ENCODE peak calls at places on chromosome 5, in seven cellular contexts. One of them, this sample, is unnamed.

GRCh38 chr5:85591311-85591710 is 1026.4 kb upstream of the COX7C start:
- DNase-seq in mucosa of descending colon: no peak
- DNase-seq in choroid plexus epithelial cell: no peak
- DNase-seq in pancreas: no peak
- DNase-seq in fibroblast of villous mesenchyme: no peak
- DNase-seq in WTC11: no peak
- DNase-seq in activated B cell treated with CpG ODN at 0.5 μM for 24 hours: no peak
- DNase-seq in this sample: no peak

GRCh38 chr5:31889131-31889561 is 250.2 kb downstream of the PDZD2 start:
- DNase-seq in choroid plexus epithelial cell: no peak
- DNase-seq in fibroblast of villous mesenchyme: no peak
- DNase-seq in mucosa of descending colon: peak; percentile 7
- DNase-seq in activated B cell treated with CpG ODN at 0.5 μM for 24 hours: no peak
- DNase-seq in WTC11: no peak
- DNase-seq in pancreas: no peak
- DNase-seq in this sample: no peak

GRCh38 chr5:139294372-139295165 is 1.0 kb downstream of the MATR3 start:
- DNase-seq in WTC11: peak; percentile 62
- DNase-seq in pancreas: peak; percentile 66
- DNase-seq in mucosa of descending colon: peak; percentile 88
- DNase-seq in activated B cell treated with CpG ODN at 0.5 μM for 24 hours: peak; percentile 57
- DNase-seq in fibroblast of villous mesenchyme: peak; percentile 88
- DNase-seq in choroid plexus epithelial cell: peak; percentile 88
- DNase-seq in this sample: peak; percentile 49

GRCh38 chr5:141121985-141122384 is 367 bp downstream of the PCDHB4 start:
- DNase-seq in activated B cell treated with CpG ODN at 0.5 μM for 24 hours: no peak
- DNase-seq in pancreas: no peak
- DNase-seq in fibroblast of villous mesenchyme: no peak
- DNase-seq in mucosa of descending colon: no peak
- DNase-seq in choroid plexus epithelial cell: no peak
- DNase-seq in WTC11: no peak
- DNase-seq in this sample: no peak

GRCh38 chr5:59296317-59297264 is 596.9 kb downstream of the PDE4D start:
- DNase-seq in mucosa of descending colon: no peak
- DNase-seq in WTC11: no peak
- DNase-seq in activated B cell treated with CpG ODN at 0.5 μM for 24 hours: no peak
- DNase-seq in pancreas: no peak
- DNase-seq in fibroblast of villous mesenchyme: peak; percentile 64
- DNase-seq in choroid plexus epithelial cell: peak; percentile 66
- DNase-seq in this sample: no peak

GRCh38 chr5:104016650-104017049 is 454.1 kb upstream of the NUDT12 start:
- DNase-seq in pancreas: no peak
- DNase-seq in fibroblast of villous mesenchyme: peak; percentile 33
- DNase-seq in WTC11: no peak
- DNase-seq in mucosa of descending colon: no peak
- DNase-seq in choroid plexus epithelial cell: peak; percentile 4
- DNase-seq in activated B cell treated with CpG ODN at 0.5 μM for 24 hours: no peak
- DNase-seq in this sample: no peak

GRCh38 chr5:132483661-132484385 is 6.8 kb downstream of the IRF1 start:
- DNase-seq in choroid plexus epithelial cell: no peak
- DNase-seq in pancreas: no peak
- DNase-seq in mucosa of descending colon: no peak
- DNase-seq in activated B cell treated with CpG ODN at 0.5 μM for 24 hours: no peak
- DNase-seq in fibroblast of villous mesenchyme: no peak
- DNase-seq in WTC11: no peak
- DNase-seq in this sample: peak; percentile 15

GRCh38 chr5:117736693-117737092 is 1162.1 kb upstream of the SEMA6A start:
- DNase-seq in fibroblast of villous mesenchyme: no peak
- DNase-seq in mucosa of descending colon: no peak
- DNase-seq in choroid plexus epithelial cell: no peak
- DNase-seq in WTC11: no peak
- DNase-seq in pancreas: no peak
- DNase-seq in activated B cell treated with CpG ODN at 0.5 μM for 24 hours: no peak
- DNase-seq in this sample: no peak

GRCh38 chr5:132510076-132510475 is 19.5 kb upstream of the IRF1 start:
- DNase-seq in activated B cell treated with CpG ODN at 0.5 μM for 24 hours: no peak
- DNase-seq in choroid plexus epithelial cell: peak; percentile 92
- DNase-seq in fibroblast of villous mesenchyme: peak; percentile 96
- DNase-seq in mucosa of descending colon: no peak
- DNase-seq in WTC11: no peak
- DNase-seq in pancreas: no peak
- DNase-seq in this sample: no peak

GRCh38 chr5:153490124-153491085 is at the start of gene GRIA1:
- DNase-seq in fibroblast of villous mesenchyme: no peak
- DNase-seq in activated B cell treated with CpG ODN at 0.5 μM for 24 hours: no peak
- DNase-seq in pancreas: no peak
- DNase-seq in choroid plexus epithelial cell: peak; percentile 17
- DNase-seq in mucosa of descending colon: no peak
- DNase-seq in WTC11: peak; percentile 43
- DNase-seq in this sample: no peak

GRCh38 chr5:35203403-35203802 is 26.9 kb downstream of the PRLR start:
- DNase-seq in choroid plexus epithelial cell: no peak
- DNase-seq in activated B cell treated with CpG ODN at 0.5 μM for 24 hours: no peak
- DNase-seq in mucosa of descending colon: no peak
- DNase-seq in WTC11: no peak
- DNase-seq in pancreas: no peak
- DNase-seq in fibroblast of villous mesenchyme: no peak
- DNase-seq in this sample: no peak

GRCh38 chr5:154406231-154406630 is 39.6 kb upstream of the SAP30L start:
- DNase-seq in fibroblast of villous mesenchyme: no peak
- DNase-seq in WTC11: no peak
- DNase-seq in activated B cell treated with CpG ODN at 0.5 μM for 24 hours: no peak
- DNase-seq in mucosa of descending colon: no peak
- DNase-seq in pancreas: no peak
- DNase-seq in choroid plexus epithelial cell: no peak
- DNase-seq in this sample: no peak

GRCh38 chr5:34487202-34487879 is 168.8 kb upstream of the RAI14 start:
- DNase-seq in activated B cell treated with CpG ODN at 0.5 μM for 24 hours: no peak
- DNase-seq in choroid plexus epithelial cell: peak; percentile 98
- DNase-seq in fibroblast of villous mesenchyme: peak; percentile 88
- DNase-seq in pancreas: no peak
- DNase-seq in mucosa of descending colon: no peak
- DNase-seq in WTC11: no peak
- DNase-seq in this sample: no peak

GRCh38 chr5:139880416-139881144 is 85.0 kb downstream of the PSD2 start:
- DNase-seq in activated B cell treated with CpG ODN at 0.5 μM for 24 hours: no peak
- DNase-seq in choroid plexus epithelial cell: no peak
- DNase-seq in fibroblast of villous mesenchyme: peak; percentile 52
- DNase-seq in pancreas: no peak
- DNase-seq in WTC11: no peak
- DNase-seq in mucosa of descending colon: no peak
- DNase-seq in this sample: no peak

GRCh38 chr5:10199700-10200099 is 50.0 kb downstream of the ATPSCKMT start:
- DNase-seq in choroid plexus epithelial cell: no peak
- DNase-seq in activated B cell treated with CpG ODN at 0.5 μM for 24 hours: no peak
- DNase-seq in pancreas: no peak
- DNase-seq in fibroblast of villous mesenchyme: no peak
- DNase-seq in mucosa of descending colon: no peak
- DNase-seq in WTC11: no peak
- DNase-seq in this sample: no peak

GRCh38 chr5:40736103-40736875 is 19.5 kb downstream of the TTC33 start:
- DNase-seq in choroid plexus epithelial cell: peak; percentile 82
- DNase-seq in fibroblast of villous mesenchyme: peak; percentile 68
- DNase-seq in WTC11: no peak
- DNase-seq in pancreas: no peak
- DNase-seq in activated B cell treated with CpG ODN at 0.5 μM for 24 hours: no peak
- DNase-seq in mucosa of descending colon: no peak
- DNase-seq in this sample: no peak

GRCh38 chr5:155943516-155944407 is 383.2 kb upstream of the SGCD start:
- DNase-seq in activated B cell treated with CpG ODN at 0.5 μM for 24 hours: no peak
- DNase-seq in pancreas: peak; percentile 30
- DNase-seq in fibroblast of villous mesenchyme: peak; percentile 38
- DNase-seq in choroid plexus epithelial cell: peak; percentile 33
- DNase-seq in WTC11: peak; percentile 60
- DNase-seq in mucosa of descending colon: peak; percentile 70
- DNase-seq in this sample: no peak

GRCh38 chr5:180639743-180640300 is 9.6 kb downstream of the FLT4 start:
- DNase-seq in WTC11: peak; percentile 10
- DNase-seq in mucosa of descending colon: no peak
- DNase-seq in activated B cell treated with CpG ODN at 0.5 μM for 24 hours: no peak
- DNase-seq in fibroblast of villous mesenchyme: no peak
- DNase-seq in pancreas: no peak
- DNase-seq in choroid plexus epithelial cell: no peak
- DNase-seq in this sample: no peak

GRCh38 chr5:93904917-93905316 is 163.5 kb upstream of the POU5F2 start:
- DNase-seq in WTC11: no peak
- DNase-seq in activated B cell treated with CpG ODN at 0.5 μM for 24 hours: no peak
- DNase-seq in fibroblast of villous mesenchyme: no peak
- DNase-seq in choroid plexus epithelial cell: no peak
- DNase-seq in pancreas: no peak
- DNase-seq in mucosa of descending colon: no peak
- DNase-seq in this sample: no peak

GRCh38 chr5:93915142-93915553 is 173.7 kb upstream of the POU5F2 start:
- DNase-seq in fibroblast of villous mesenchyme: peak; percentile 65
- DNase-seq in WTC11: no peak
- DNase-seq in mucosa of descending colon: no peak
- DNase-seq in pancreas: no peak
- DNase-seq in activated B cell treated with CpG ODN at 0.5 μM for 24 hours: no peak
- DNase-seq in choroid plexus epithelial cell: peak; percentile 83
- DNase-seq in this sample: no peak

GRCh38 chr5:93909356-93909755 is 168.0 kb upstream of the POU5F2 start:
- DNase-seq in mucosa of descending colon: no peak
- DNase-seq in pancreas: no peak
- DNase-seq in activated B cell treated with CpG ODN at 0.5 μM for 24 hours: no peak
- DNase-seq in choroid plexus epithelial cell: no peak
- DNase-seq in fibroblast of villous mesenchyme: no peak
- DNase-seq in WTC11: no peak
- DNase-seq in this sample: no peak
- TF ChIP-seq CTCF in mucosa of descending colon: no peak
- TF ChIP-seq CTCF in pancreas: no peak
- TF ChIP-seq CTCF in activated B cell treated with CpG ODN at 0.5 μM for 24 hours: no peak
- TF ChIP-seq CTCF in choroid plexus epithelial cell: peak; percentile 31
- TF ChIP-seq CTCF in fibroblast of villous mesenchyme: peak; percentile 18
- TF ChIP-seq CTCF in WTC11: no peak
- TF ChIP-seq CTCF in this sample: no peak

GRCh38 chr5:65190328-65191053 is 291.2 kb downstream of the ADAMTS6 start:
- DNase-seq in activated B cell treated with CpG ODN at 0.5 μM for 24 hours: no peak
- DNase-seq in mucosa of descending colon: no peak
- DNase-seq in WTC11: no peak
- DNase-seq in choroid plexus epithelial cell: peak; percentile 96
- DNase-seq in fibroblast of villous mesenchyme: peak; percentile 93
- DNase-seq in pancreas: no peak
- DNase-seq in this sample: no peak

GRCh38 chr5:65194871-65195270 is 286.8 kb downstream of the ADAMTS6 start:
- DNase-seq in fibroblast of villous mesenchyme: no peak
- DNase-seq in WTC11: no peak
- DNase-seq in choroid plexus epithelial cell: no peak
- DNase-seq in mucosa of descending colon: no peak
- DNase-seq in activated B cell treated with CpG ODN at 0.5 μM for 24 hours: no peak
- DNase-seq in pancreas: no peak
- DNase-seq in this sample: no peak

GRCh38 chr5:65191554-65192126 is 290.1 kb downstream of the ADAMTS6 start:
- DNase-seq in mucosa of descending colon: no peak
- DNase-seq in WTC11: no peak
- DNase-seq in choroid plexus epithelial cell: peak; percentile 57
- DNase-seq in activated B cell treated with CpG ODN at 0.5 μM for 24 hours: no peak
- DNase-seq in pancreas: no peak
- DNase-seq in fibroblast of villous mesenchyme: no peak
- DNase-seq in this sample: no peak

GRCh38 chr5:65186646-65187227 is 295.0 kb downstream of the ADAMTS6 start:
- DNase-seq in pancreas: no peak
- DNase-seq in activated B cell treated with CpG ODN at 0.5 μM for 24 hours: no peak
- DNase-seq in fibroblast of villous mesenchyme: no peak
- DNase-seq in WTC11: no peak
- DNase-seq in choroid plexus epithelial cell: peak; percentile 40
- DNase-seq in mucosa of descending colon: no peak
- DNase-seq in this sample: no peak

GRCh38 chr5:65192326-65192725 is 289.4 kb downstream of the ADAMTS6 start:
- DNase-seq in WTC11: no peak
- DNase-seq in activated B cell treated with CpG ODN at 0.5 μM for 24 hours: no peak
- DNase-seq in choroid plexus epithelial cell: no peak
- DNase-seq in pancreas: no peak
- DNase-seq in fibroblast of villous mesenchyme: no peak
- DNase-seq in mucosa of descending colon: no peak
- DNase-seq in this sample: no peak
- TF ChIP-seq CTCF in WTC11: no peak
- TF ChIP-seq CTCF in activated B cell treated with CpG ODN at 0.5 μM for 24 hours: no peak
- TF ChIP-seq CTCF in choroid plexus epithelial cell: no peak
- TF ChIP-seq CTCF in pancreas: no peak
- TF ChIP-seq CTCF in fibroblast of villous mesenchyme: no peak
- TF ChIP-seq CTCF in mucosa of descending colon: no peak
- TF ChIP-seq CTCF in this sample: no peak

GRCh38 chr5:73359395-73359794 is 89.2 kb downstream of the FOXD1 start:
- DNase-seq in WTC11: no peak
- DNase-seq in pancreas: no peak
- DNase-seq in activated B cell treated with CpG ODN at 0.5 μM for 24 hours: no peak
- DNase-seq in fibroblast of villous mesenchyme: no peak
- DNase-seq in choroid plexus epithelial cell: no peak
- DNase-seq in mucosa of descending colon: no peak
- DNase-seq in this sample: no peak
- TF ChIP-seq CTCF in WTC11: no peak
- TF ChIP-seq CTCF in pancreas: no peak
- TF ChIP-seq CTCF in activated B cell treated with CpG ODN at 0.5 μM for 24 hours: no peak
- TF ChIP-seq CTCF in fibroblast of villous mesenchyme: no peak
- TF ChIP-seq CTCF in choroid plexus epithelial cell: no peak
- TF ChIP-seq CTCF in mucosa of descending colon: no peak
- TF ChIP-seq CTCF in this sample: no peak

DNA sequence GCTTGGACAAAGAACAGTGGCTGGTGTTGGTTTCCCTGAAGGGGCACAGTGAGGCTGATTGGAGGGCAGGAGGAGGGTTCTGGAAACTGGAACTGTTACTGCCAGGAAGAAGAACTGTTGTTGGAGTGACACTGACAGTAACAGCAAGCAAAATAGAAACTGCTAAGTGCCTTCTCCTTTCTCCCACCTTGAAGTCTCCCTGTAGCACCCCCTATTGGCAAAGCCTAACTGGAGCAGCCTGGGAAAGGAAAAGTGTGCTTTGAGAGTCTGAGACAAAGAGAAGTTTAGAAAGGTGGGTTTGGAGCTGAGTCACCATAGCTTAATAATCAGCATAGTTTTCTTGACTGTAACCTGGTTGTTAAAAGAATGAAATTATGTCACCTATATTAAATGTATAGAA is 2.5 kb upstream of the TMEM174 start:
- DNase-seq in pancreas: no peak
- DNase-seq in activated B cell treated with CpG ODN at 0.5 μM for 24 hours: no peak
- DNase-seq in WTC11: peak; percentile 64
- DNase-seq in mucosa of descending colon: peak; percentile 67
- DNase-seq in fibroblast of villous mesenchyme: peak; percentile 53
- DNase-seq in choroid plexus epithelial cell: peak; percentile 44
- DNase-seq in this sample: no peak
- TF ChIP-seq CTCF in pancreas: no peak
- TF ChIP-seq CTCF in activated B cell treated with CpG ODN at 0.5 μM for 24 hours: no peak
- TF ChIP-seq CTCF in WTC11: no peak
- TF ChIP-seq CTCF in mucosa of descending colon: peak; percentile 41
- TF ChIP-seq CTCF in fibroblast of villous mesenchyme: peak; percentile 93
- TF ChIP-seq CTCF in choroid plexus epithelial cell: peak; percentile 68
- TF ChIP-seq CTCF in this sample: peak; percentile 55

GRCh38 chr5:171850354-171850947 is 64.8 kb downstream of the SMIM23 start:
- DNase-seq in mucosa of descending colon: no peak
- DNase-seq in fibroblast of villous mesenchyme: no peak
- DNase-seq in WTC11: peak; percentile 64
- DNase-seq in choroid plexus epithelial cell: no peak
- DNase-seq in pancreas: no peak
- DNase-seq in activated B cell treated with CpG ODN at 0.5 μM for 24 hours: no peak
- DNase-seq in this sample: no peak
- TF ChIP-seq CTCF in mucosa of descending colon: no peak
- TF ChIP-seq CTCF in fibroblast of villous mesenchyme: peak; percentile 40
- TF ChIP-seq CTCF in WTC11: no peak
- TF ChIP-seq CTCF in choroid plexus epithelial cell: peak; percentile 64
- TF ChIP-seq CTCF in pancreas: no peak
- TF ChIP-seq CTCF in activated B cell treated with CpG ODN at 0.5 μM for 24 hours: no peak
- TF ChIP-seq CTCF in this sample: peak; percentile 17

GRCh38 chr5:174581483-174581882 is 142.9 kb upstream of the MSX2 start:
- DNase-seq in mucosa of descending colon: peak; percentile 3
- DNase-seq in fibroblast of villous mesenchyme: no peak
- DNase-seq in WTC11: peak; percentile 62
- DNase-seq in choroid plexus epithelial cell: peak; percentile 28
- DNase-seq in pancreas: no peak
- DNase-seq in activated B cell treated with CpG ODN at 0.5 μM for 24 hours: no peak
- DNase-seq in this sample: no peak
- TF ChIP-seq CTCF in mucosa of descending colon: no peak
- TF ChIP-seq CTCF in fibroblast of villous mesenchyme: peak; percentile 57
- TF ChIP-seq CTCF in WTC11: peak; percentile 41
- TF ChIP-seq CTCF in choroid plexus epithelial cell: peak; percentile 56
- TF ChIP-seq CTCF in pancreas: no peak
- TF ChIP-seq CTCF in activated B cell treated with CpG ODN at 0.5 μM for 24 hours: no peak
- TF ChIP-seq CTCF in this sample: peak; percentile 15

This sample was measured in CD14-positive monocyte.